ENCODE peak calls at places on chromosomes 11 and 22, in six cellular contexts. Y, E, S, R, V and I are unnamed samples. For H3K36me3, the result is how much of the 10 kb centered on the place peaks cover.

GRCh38 chr11:61065955-61066638 is 36.2 kb upstream of the CD5 start:
- DNase-seq in Y (no peak), E (no peak), S (no peak), R (no peak), V (no peak), I (no peak)

GRCh38 chr11:16301462-16301861 is 54.9 kb downstream of the SOX6 start:
- DNase-seq in Y (no peak), E (no peak), S (no peak), R (no peak), V (no peak), I (no peak)

GRCh38 chr22:35987487-35987886 is 41.1 kb downstream of the RBFOX2 start:
- DNase-seq in Y (peak), E (no peak), S (no peak), R (no peak), V (no peak), I (no peak)

GRCh38 chr22:41573677-41574264 is 13.0 kb downstream of the CSDC2 start:
- DNase-seq in Y (no peak), E (no peak), S (no peak), R (no peak), V (no peak), I (no peak)

GRCh38 chr11:118046964-118047700 is 29.7 kb upstream of the TMPRSS4 start:
- DNase-seq in Y (no peak), E (no peak), S (no peak), R (no peak), V (no peak), I (no peak)

GRCh38 chr11:102256251-102256650 is 61.0 kb upstream of the BIRC3 start:
- DNase-seq in Y (peak), E (no peak), S (no peak), R (no peak), V (no peak), I (no peak)

GRCh38 chr11:112345166-112345565 is 84.5 kb upstream of the PLET1 start:
- DNase-seq in Y (no peak), E (no peak), S (no peak), R (no peak), V (no peak), I (no peak)

GRCh38 chr11:889686-890475 is 20.7 kb downstream of the CHID1 start:
- DNase-seq in Y (no peak), E (no peak), S (no peak), R (no peak), V (no peak), I (no peak)

GRCh38 chr11:117199061-117199915 is at the start of gene TAGLN:
- DNase-seq in Y (no peak), E (peak), S (peak), R (peak), V (no peak), I (peak)

GRCh38 chr11:59550368-59550841 is 39.1 kb downstream of the OR4D9 start:
- DNase-seq in Y (peak), E (peak), S (peak), R (peak), V (peak), I (peak)

GRCh38 chr11:119863811-119864601 is 135.0 kb upstream of the NECTIN1 start:
- DNase-seq in Y (peak), E (no peak), S (no peak), R (no peak), V (peak), I (peak)

GRCh38 chr11:13972033-13972910 is 9.7 kb downstream of the SPON1 start:
- DNase-seq in Y (no peak), E (no peak), S (no peak), R (no peak), V (no peak), I (no peak)

GRCh38 chr11:70766901-70767300 is 368.6 kb downstream of the CTTN start:
- DNase-seq in Y (no peak), E (no peak), S (no peak), R (no peak), V (no peak), I (no peak)

GRCh38 chr11:100674212-100674611 is 12.9 kb upstream of the ARHGAP42 start:
- DNase-seq in Y (no peak), E (no peak), S (no peak), R (no peak), V (no peak), I (no peak)

GRCh38 chr11:68159161-68159560 is 38.0 kb upstream of the CHKA start:
- DNase-seq in Y (no peak), E (no peak), S (no peak), R (no peak), V (no peak), I (no peak)

GRCh38 chr11:40130427-40130826 is 1329.0 kb downstream of the LRRC4C start:
- DNase-seq in Y (peak), E (no peak), S (no peak), R (no peak), V (no peak), I (no peak)

GRCh38 chr11:64120951-64121569 is 44.9 kb downstream of the MACROD1 start:
- DNase-seq in Y (peak), E (no peak), S (peak), R (no peak), V (no peak), I (no peak)

GRCh38 chr11:60263434-60263833 is 17.0 kb upstream of the MS4A4A start:
- DNase-seq in Y (no peak), E (no peak), S (no peak), R (no peak), V (no peak), I (no peak)

GRCh38 chr11:16982256-16982671 is 31.9 kb downstream of the PLEKHA7 start:
- DNase-seq in Y (no peak), E (no peak), S (no peak), R (peak), V (no peak), I (no peak)

GRCh38 chr11:40958707-40959106 is 500.7 kb downstream of the LRRC4C start:
- DNase-seq in Y (no peak), E (no peak), S (no peak), R (no peak), V (no peak), I (no peak)

GRCh38 chr11:30914143-30914762 is 328.1 kb upstream of the MPPED2 start:
- DNase-seq in Y (peak), E (peak), S (peak), R (peak), V (peak), I (peak)
- TF ChIP-seq CTCF in Y (peak), E (peak), S (peak), R (peak), V (peak), I (no peak)

DNA sequence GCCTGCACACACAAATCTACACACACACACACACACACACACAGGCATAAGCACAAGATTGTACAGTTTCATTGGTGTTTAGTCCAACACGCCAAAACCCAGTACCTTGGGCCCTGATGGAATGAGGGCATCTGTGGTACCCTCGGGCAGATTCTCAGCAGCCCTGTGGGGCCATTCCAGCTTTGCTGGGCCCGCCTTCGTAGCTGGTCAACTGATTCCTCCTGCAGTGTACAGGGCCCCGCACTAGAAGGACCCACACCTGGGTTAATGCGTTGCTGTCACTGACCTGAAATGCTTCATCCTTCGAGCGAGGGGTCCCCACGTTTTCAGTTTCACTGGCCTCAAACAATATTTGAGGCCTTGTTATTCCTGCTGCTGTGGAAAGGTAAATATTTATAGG is 731.2 kb downstream of the BRD1 start:
- DNase-seq in Y (no peak), E (peak), S (no peak), R (no peak), V (no peak), I (no peak)
- H3K36me3 ChIP-seq in Y (under half), E (under half), S (under half), R (under half), V (under half), I (under half)

GRCh38 chr11:66126808-66127555 is 56.9 kb downstream of the PACS1 start:
- DNase-seq in Y (peak), E (peak), S (peak), R (peak), V (peak), I (no peak)
- H3K4me3 ChIP-seq in Y (no peak), E (no peak), S (peak), R (no peak), V (peak), I (no peak)

GRCh38 chr11:12496181-12497025 is 119.0 kb downstream of the PARVA start:
- DNase-seq in Y (no peak), E (no peak), S (no peak), R (no peak), V (no peak), I (no peak)
- TF ChIP-seq CTCF in Y (peak), E (no peak), S (no peak), R (no peak), V (no peak), I (no peak)

GRCh38 chr11:8698917-8699441 is 16.4 kb downstream of the RPL27A start:
- DNase-seq in Y (no peak), E (no peak), S (no peak), R (no peak), V (no peak), I (no peak)
- H3K36me3 ChIP-seq in Y (under half), E (under half), S (under half), R (half or more), V (under half), I (under half)

DNA sequence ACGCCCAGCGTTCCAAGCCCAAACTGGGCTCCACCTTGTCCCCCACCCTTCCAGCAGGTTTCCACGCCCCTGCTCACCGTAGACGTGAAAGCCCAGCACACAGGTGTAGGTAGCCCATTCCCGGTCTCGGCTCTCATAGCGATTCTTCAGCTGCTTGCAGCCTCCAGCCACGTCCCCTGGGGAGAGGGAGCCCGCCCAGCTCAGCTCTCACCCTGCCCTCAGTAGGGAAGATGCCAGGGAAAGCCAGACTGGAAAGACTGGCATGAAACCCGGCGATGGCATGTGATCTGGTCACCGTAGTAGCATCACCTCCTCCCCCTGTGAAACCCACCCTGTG is 1.4 kb upstream of the MTA2 start:
- DNase-seq in Y (no peak), E (peak), S (no peak), R (no peak), V (no peak), I (no peak)
- H3K4me3 ChIP-seq in Y (no peak), E (peak), S (peak), R (peak), V (no peak), I (no peak)

GRCh38 chr22:50576070-50576469 is 2.2 kb downstream of the CPT1B start:
- DNase-seq in Y (peak), E (no peak), S (no peak), R (no peak), V (no peak), I (no peak)
- TF ChIP-seq CTCF in Y (peak), E (no peak), S (peak), R (peak), V (peak), I (no peak)